ENCODE peak calls at places on chromosomes 16 and 17, in five cellular contexts. One of them, this sample, is unnamed. For H3K4me1, the result is how much of the 10 kb centered on the place peaks cover.

GRCh38 chr16:67257486-67258159 is 8.8 kb downstream of the SLC9A5 start:
- DNase-seq in OCI-LY7: no peak
- DNase-seq in neural progenitor cell: no peak
- DNase-seq in esophagus squamous epithelium: no peak
- DNase-seq in DND-41: no peak
- DNase-seq in this sample: no peak

GRCh38 chr16:70644763-70645597 is 1.4 kb upstream of the IL34 start:
- DNase-seq in OCI-LY7: peak
- DNase-seq in neural progenitor cell: no peak
- DNase-seq in esophagus squamous epithelium: no peak
- DNase-seq in DND-41: no peak
- DNase-seq in this sample: no peak

GRCh38 chr16:87956771-87957279 is 5.6 kb downstream of the BANP start:
- DNase-seq in OCI-LY7: peak
- DNase-seq in neural progenitor cell: no peak
- DNase-seq in esophagus squamous epithelium: no peak
- DNase-seq in DND-41: peak
- DNase-seq in this sample: no peak

GRCh38 chr17:46869296-46869695 is 17.9 kb downstream of the WNT9B start:
- DNase-seq in OCI-LY7: no peak
- DNase-seq in neural progenitor cell: no peak
- DNase-seq in esophagus squamous epithelium: no peak
- DNase-seq in DND-41: no peak
- DNase-seq in this sample: no peak

GRCh38 chr17:9259419-9259818 is 238.1 kb downstream of the NTN1 start:
- DNase-seq in OCI-LY7: no peak
- DNase-seq in neural progenitor cell: no peak
- DNase-seq in esophagus squamous epithelium: no peak
- DNase-seq in DND-41: no peak
- DNase-seq in this sample: no peak

GRCh38 chr17:43608313-43608712 is 53.4 kb downstream of the MEOX1 start:
- DNase-seq in OCI-LY7: no peak
- DNase-seq in neural progenitor cell: no peak
- DNase-seq in esophagus squamous epithelium: no peak
- DNase-seq in DND-41: no peak
- DNase-seq in this sample: peak

GRCh38 chr17:66634193-66634592 is 200.7 kb upstream of the CACNG5 start:
- DNase-seq in OCI-LY7: no peak
- DNase-seq in neural progenitor cell: no peak
- DNase-seq in esophagus squamous epithelium: no peak
- DNase-seq in DND-41: no peak
- DNase-seq in this sample: no peak

GRCh38 chr16:531494-532125 is 4.1 kb downstream of the CAPN15 start:
- DNase-seq in OCI-LY7: no peak
- DNase-seq in neural progenitor cell: no peak
- DNase-seq in esophagus squamous epithelium: no peak
- DNase-seq in DND-41: no peak
- DNase-seq in this sample: no peak

GRCh38 chr16:28125592-28125991 is 62.1 kb upstream of the GSG1L start:
- DNase-seq in OCI-LY7: no peak
- DNase-seq in neural progenitor cell: no peak
- DNase-seq in esophagus squamous epithelium: no peak
- DNase-seq in DND-41: no peak
- DNase-seq in this sample: no peak

GRCh38 chr16:9095998-9096397 is 4.6 kb downstream of the HAPSTR1 start:
- DNase-seq in OCI-LY7: no peak
- DNase-seq in neural progenitor cell: no peak
- DNase-seq in esophagus squamous epithelium: no peak
- DNase-seq in DND-41: no peak
- DNase-seq in this sample: no peak

GRCh38 chr16:9092963-9093477 is 1.6 kb downstream of the HAPSTR1 start:
- DNase-seq in OCI-LY7: peak
- DNase-seq in neural progenitor cell: peak
- DNase-seq in esophagus squamous epithelium: no peak
- DNase-seq in DND-41: peak
- DNase-seq in this sample: peak

GRCh38 chr16:9092282-9092962 is 978 bp downstream of the HAPSTR1 start:
- DNase-seq in OCI-LY7: peak
- DNase-seq in neural progenitor cell: peak
- DNase-seq in esophagus squamous epithelium: no peak
- DNase-seq in DND-41: peak
- DNase-seq in this sample: peak

GRCh38 chr16:9095171-9095570 is 3.7 kb downstream of the HAPSTR1 start:
- DNase-seq in OCI-LY7: no peak
- DNase-seq in neural progenitor cell: no peak
- DNase-seq in esophagus squamous epithelium: no peak
- DNase-seq in DND-41: no peak
- DNase-seq in this sample: no peak

DNA sequence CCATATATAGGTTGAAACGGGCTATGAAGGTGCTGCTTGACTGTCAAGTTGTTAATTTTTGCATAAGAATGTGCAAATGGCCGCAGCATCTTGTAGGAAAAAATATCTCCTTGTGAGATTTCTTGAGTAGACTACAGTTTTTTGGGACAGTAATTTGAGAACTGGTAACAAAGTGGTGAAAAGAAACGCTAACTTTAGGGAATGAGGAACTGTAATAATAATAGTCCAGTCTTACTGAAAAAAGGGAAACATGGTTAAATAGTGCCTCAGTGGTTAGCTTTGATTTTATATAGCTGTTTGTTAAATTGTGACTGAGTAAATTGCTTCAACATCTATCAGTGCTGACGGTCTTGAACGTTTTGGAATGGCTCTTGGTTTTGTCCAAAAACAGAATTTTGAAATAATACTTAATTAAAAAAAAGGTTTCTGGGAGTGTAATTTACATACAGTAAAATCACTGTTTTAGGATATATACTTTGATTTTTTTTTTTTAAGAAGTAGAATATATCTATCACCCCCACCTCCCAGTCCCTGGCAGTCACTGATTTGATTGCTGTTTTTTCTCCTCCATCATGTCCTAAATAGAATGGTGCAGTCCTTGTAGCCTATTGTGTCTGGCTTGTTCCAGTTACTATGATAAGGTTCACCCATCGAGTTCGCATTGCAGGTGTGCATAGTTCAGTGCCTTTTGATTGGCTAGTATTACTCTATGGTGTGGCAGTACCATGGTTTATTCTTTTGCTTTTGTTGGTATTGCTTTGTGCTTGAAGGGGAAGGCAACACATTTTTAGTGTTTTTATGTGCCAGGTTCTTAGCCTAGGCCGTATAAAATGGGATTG is 2.8 kb downstream of the HAPSTR1 start:
- DNase-seq in OCI-LY7: peak
- DNase-seq in neural progenitor cell: no peak
- DNase-seq in esophagus squamous epithelium: no peak
- DNase-seq in DND-41: no peak
- DNase-seq in this sample: no peak
- H3K4me1 ChIP-seq in OCI-LY7: half or more
- H3K4me1 ChIP-seq in neural progenitor cell: under half
- H3K4me1 ChIP-seq in esophagus squamous epithelium: half or more
- H3K4me1 ChIP-seq in DND-41: half or more
- H3K4me1 ChIP-seq in this sample: under half

DNA sequence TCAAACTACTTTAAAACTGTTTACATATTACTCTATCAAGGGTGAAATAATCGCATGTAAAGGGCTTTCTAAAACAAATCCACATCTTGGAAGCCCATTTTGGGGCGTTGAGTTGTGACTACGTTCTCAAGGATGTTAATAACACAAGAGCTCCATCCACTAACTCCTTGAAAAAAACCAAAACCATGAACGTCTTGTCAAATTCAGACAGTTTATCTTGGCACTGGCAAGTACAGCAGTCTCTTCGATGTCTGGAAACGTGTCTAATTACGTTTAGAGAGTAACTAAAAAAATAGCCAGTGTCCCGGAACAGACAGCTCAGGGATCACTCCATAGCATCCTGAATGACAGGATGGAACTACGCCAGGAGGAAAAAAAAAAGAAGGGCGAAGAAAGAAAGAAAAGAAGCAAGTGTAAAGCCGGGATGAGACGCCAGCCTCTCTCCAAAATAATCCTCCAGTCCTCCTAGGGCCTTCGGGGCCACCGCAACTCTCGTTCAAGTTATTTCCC is 965 bp downstream of the MYO1D start:
- DNase-seq in OCI-LY7: no peak
- DNase-seq in neural progenitor cell: no peak
- DNase-seq in esophagus squamous epithelium: no peak
- DNase-seq in DND-41: no peak
- DNase-seq in this sample: no peak
- H3K27ac ChIP-seq in OCI-LY7: no peak
- H3K27ac ChIP-seq in neural progenitor cell: no peak
- H3K27ac ChIP-seq in esophagus squamous epithelium: peak
- H3K27ac ChIP-seq in DND-41: no peak
- H3K27ac ChIP-seq in this sample: peak

DNA sequence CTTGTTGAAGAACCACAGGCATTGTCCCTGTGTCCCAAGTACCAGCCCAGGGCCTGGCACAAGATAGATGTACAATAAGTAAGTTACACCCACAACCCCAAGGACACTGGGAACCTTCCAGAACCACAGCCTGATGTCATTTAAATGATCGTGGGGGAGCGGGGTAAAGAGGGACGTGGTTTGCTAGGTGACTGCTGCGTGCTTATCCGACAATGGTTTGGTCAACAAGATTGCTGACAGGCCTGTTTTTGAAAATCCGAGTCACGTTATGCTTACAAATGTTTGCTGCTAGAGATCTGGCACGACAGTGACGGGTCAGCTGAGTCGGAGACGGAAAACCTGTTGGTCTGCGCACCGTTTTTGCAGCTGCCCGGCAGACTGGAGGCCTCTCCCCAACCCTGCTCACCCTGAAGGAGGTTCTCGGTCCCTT is 22.8 kb downstream of the COTL1 start:
- DNase-seq in OCI-LY7: peak
- DNase-seq in neural progenitor cell: no peak
- DNase-seq in esophagus squamous epithelium: no peak
- DNase-seq in DND-41: no peak
- DNase-seq in this sample: no peak
- H3K4me1 ChIP-seq in OCI-LY7: half or more
- H3K4me1 ChIP-seq in neural progenitor cell: under half
- H3K4me1 ChIP-seq in esophagus squamous epithelium: under half
- H3K4me1 ChIP-seq in DND-41: under half
- H3K4me1 ChIP-seq in this sample: half or more

GRCh38 chr17:7018331-7018964 is 4.4 kb upstream of the BCL6B start:
- DNase-seq in OCI-LY7: no peak
- DNase-seq in neural progenitor cell: no peak
- DNase-seq in esophagus squamous epithelium: no peak
- DNase-seq in DND-41: no peak
- DNase-seq in this sample: no peak

GRCh38 chr17:7017827-7018200 is 5.0 kb upstream of the BCL6B start:
- DNase-seq in OCI-LY7: no peak
- DNase-seq in neural progenitor cell: no peak
- DNase-seq in esophagus squamous epithelium: no peak
- DNase-seq in DND-41: peak
- DNase-seq in this sample: no peak

GRCh38 chr17:7019839-7020519 is 2.9 kb upstream of the BCL6B start:
- DNase-seq in OCI-LY7: no peak
- DNase-seq in neural progenitor cell: peak
- DNase-seq in esophagus squamous epithelium: no peak
- DNase-seq in DND-41: no peak
- DNase-seq in this sample: no peak

GRCh38 chr17:7020894-7021664 is 1.8 kb upstream of the BCL6B start:
- DNase-seq in OCI-LY7: no peak
- DNase-seq in neural progenitor cell: no peak
- DNase-seq in esophagus squamous epithelium: no peak
- DNase-seq in DND-41: no peak
- DNase-seq in this sample: no peak

GRCh38 chr17:7019406-7019805 is 3.4 kb upstream of the BCL6B start:
- DNase-seq in OCI-LY7: no peak
- DNase-seq in neural progenitor cell: no peak
- DNase-seq in esophagus squamous epithelium: no peak
- DNase-seq in DND-41: no peak
- DNase-seq in this sample: no peak
- H3K27ac ChIP-seq in OCI-LY7: no peak
- H3K27ac ChIP-seq in neural progenitor cell: no peak
- H3K27ac ChIP-seq in esophagus squamous epithelium: peak
- H3K27ac ChIP-seq in DND-41: no peak
- H3K27ac ChIP-seq in this sample: no peak

GRCh38 chr17:80261895-80262279 is 1.2 kb downstream of the RNF213 start:
- DNase-seq in OCI-LY7: no peak
- DNase-seq in neural progenitor cell: no peak
- DNase-seq in esophagus squamous epithelium: no peak
- DNase-seq in DND-41: no peak
- DNase-seq in this sample: no peak

GRCh38 chr17:80261159-80261894 is 675 bp downstream of the RNF213 start:
- DNase-seq in OCI-LY7: peak
- DNase-seq in neural progenitor cell: peak
- DNase-seq in esophagus squamous epithelium: no peak
- DNase-seq in DND-41: peak
- DNase-seq in this sample: peak

GRCh38 chr17:80263253-80264047 is 2.8 kb downstream of the RNF213 start:
- DNase-seq in OCI-LY7: peak
- DNase-seq in neural progenitor cell: no peak
- DNase-seq in esophagus squamous epithelium: peak
- DNase-seq in DND-41: peak
- DNase-seq in this sample: peak

GRCh38 chr17:80262775-80263244 is 2.2 kb downstream of the RNF213 start:
- DNase-seq in OCI-LY7: no peak
- DNase-seq in neural progenitor cell: no peak
- DNase-seq in esophagus squamous epithelium: no peak
- DNase-seq in DND-41: no peak
- DNase-seq in this sample: no peak

DNA sequence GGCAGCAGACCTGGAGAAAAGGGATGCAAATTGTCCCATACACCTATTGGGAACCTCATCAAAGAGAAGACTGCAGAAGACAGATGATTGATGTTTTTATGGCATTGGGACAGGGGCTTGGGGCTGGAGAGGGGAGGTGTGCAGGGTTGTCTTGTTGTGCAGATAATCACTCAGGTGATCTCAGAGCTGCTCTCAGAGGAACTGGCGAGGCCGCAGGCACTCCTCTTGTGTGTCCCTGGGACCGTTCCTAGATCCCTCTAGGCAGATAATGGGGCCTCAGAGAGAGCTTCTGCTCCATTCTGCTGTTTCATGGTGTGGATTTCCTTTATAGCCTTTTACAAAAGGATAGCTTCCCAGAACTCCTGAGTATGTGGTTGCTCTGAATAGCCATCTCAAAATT is 1.6 kb downstream of the RNF213 start:
- DNase-seq in OCI-LY7: peak
- DNase-seq in neural progenitor cell: no peak
- DNase-seq in esophagus squamous epithelium: no peak
- DNase-seq in DND-41: no peak
- DNase-seq in this sample: no peak
- H3K4me1 ChIP-seq in OCI-LY7: half or more
- H3K4me1 ChIP-seq in neural progenitor cell: under half
- H3K4me1 ChIP-seq in esophagus squamous epithelium: under half
- H3K4me1 ChIP-seq in DND-41: half or more
- H3K4me1 ChIP-seq in this sample: under half

This sample was measured in naive thymus-derived CD4-positive, alpha-beta T cell.